ENCODE peak calls at places on chromosomes 4 and X, in four cellular contexts. D, T, G and J are unnamed samples. For H3K4me1, the result is how much of the 10 kb centered on the place peaks cover.

GRCh38 chr4:101973331-101973730 is 182.8 kb downstream of the BANK1 start:
- DNase-seq in D (no peak), G (no peak), T (no peak), J (no peak)

GRCh38 chr4:178306565-178306964 is 864.3 kb upstream of the AGA start:
- DNase-seq in G (no peak), D (no peak), T (no peak), J (no peak)

GRCh38 chr4:142463195-142463594 is 382.9 kb downstream of the INPP4B start:
- DNase-seq in D (no peak), T (no peak), G (no peak), J (no peak)

GRCh38 chr4:73776363-73776762 is 36.0 kb downstream of the CXCL8 start:
- DNase-seq in G (no peak), T (peak), D (no peak), J (no peak)

GRCh38 chr4:44086753-44087152 is 361.9 kb downstream of the KCTD8 start:
- DNase-seq in T (no peak), G (no peak), D (no peak), J (no peak)

GRCh38 chr4:27129871-27130277 is 269.2 kb downstream of the STIM2 start:
- DNase-seq in D (no peak), T (no peak), G (no peak), J (no peak)

GRCh38 chr4:147765121-147765521 is 33.2 kb downstream of the ARHGAP10 start:
- DNase-seq in T (no peak), G (no peak), D (no peak), J (no peak)

GRCh38 chr4:577499-578450 is 1.7 kb upstream of the TMEM271 start:
- DNase-seq in T (peak), G (no peak), D (no peak), J (no peak)

GRCh38 chrX:119067023-119067739 is 5.6 kb upstream of the CT47C1 start:
- DNase-seq in D (peak), T (peak), G (no peak), J (peak)

GRCh38 chr4:132299866-132300265 is 849.2 kb upstream of the PCDH10 start:
- DNase-seq in D (no peak), G (no peak), T (no peak), J (no peak)

GRCh38 chr4:53929955-53930798 is 134.2 kb downstream of the CHIC2 start:
- DNase-seq in D (peak), G (peak), T (peak), J (peak)

GRCh38 chr4:121034010-121034409 is 38.3 kb downstream of the NDNF start:
- DNase-seq in G (no peak), T (no peak), D (no peak), J (no peak)

GRCh38 chr4:54513231-54513630 is 144.5 kb upstream of the KIT start:
- DNase-seq in T (no peak), D (no peak), G (peak), J (no peak)

GRCh38 chr4:85391011-85391410 is 83.9 kb upstream of the ARHGAP24 start:
- DNase-seq in T (no peak), G (no peak), D (no peak), J (no peak)

GRCh38 chr4:149791836-149792235 is 23.8 kb downstream of the IQCM start:
- DNase-seq in G (no peak), D (no peak), T (no peak), J (no peak)

GRCh38 chrX:10197597-10198210 is 40.9 kb downstream of the CLCN4 start:
- DNase-seq in T (no peak), D (no peak), G (no peak), J (no peak)

GRCh38 chr4:56342746-56343145 is 44.5 kb downstream of the AASDH start:
- DNase-seq in D (no peak), G (no peak), T (no peak), J (no peak)

GRCh38 chr4:153488719-153489384 is 22.7 kb downstream of the TMEM131L start:
- DNase-seq in G (no peak), T (no peak), D (peak), J (peak)

GRCh38 chr4:168863719-168864632 is 146.1 kb downstream of the CBR4 start:
- DNase-seq in T (no peak), G (no peak), D (no peak), J (no peak)

GRCh38 chr4:25361253-25361652 is 15.8 kb upstream of the ANAPC4 start:
- DNase-seq in T (no peak), D (no peak), G (no peak), J (no peak)

GRCh38 chr4:40924096-40924792 is 174.5 kb downstream of the NSUN7 start:
- DNase-seq in T (peak), D (peak), G (peak), J (peak)

DNA sequence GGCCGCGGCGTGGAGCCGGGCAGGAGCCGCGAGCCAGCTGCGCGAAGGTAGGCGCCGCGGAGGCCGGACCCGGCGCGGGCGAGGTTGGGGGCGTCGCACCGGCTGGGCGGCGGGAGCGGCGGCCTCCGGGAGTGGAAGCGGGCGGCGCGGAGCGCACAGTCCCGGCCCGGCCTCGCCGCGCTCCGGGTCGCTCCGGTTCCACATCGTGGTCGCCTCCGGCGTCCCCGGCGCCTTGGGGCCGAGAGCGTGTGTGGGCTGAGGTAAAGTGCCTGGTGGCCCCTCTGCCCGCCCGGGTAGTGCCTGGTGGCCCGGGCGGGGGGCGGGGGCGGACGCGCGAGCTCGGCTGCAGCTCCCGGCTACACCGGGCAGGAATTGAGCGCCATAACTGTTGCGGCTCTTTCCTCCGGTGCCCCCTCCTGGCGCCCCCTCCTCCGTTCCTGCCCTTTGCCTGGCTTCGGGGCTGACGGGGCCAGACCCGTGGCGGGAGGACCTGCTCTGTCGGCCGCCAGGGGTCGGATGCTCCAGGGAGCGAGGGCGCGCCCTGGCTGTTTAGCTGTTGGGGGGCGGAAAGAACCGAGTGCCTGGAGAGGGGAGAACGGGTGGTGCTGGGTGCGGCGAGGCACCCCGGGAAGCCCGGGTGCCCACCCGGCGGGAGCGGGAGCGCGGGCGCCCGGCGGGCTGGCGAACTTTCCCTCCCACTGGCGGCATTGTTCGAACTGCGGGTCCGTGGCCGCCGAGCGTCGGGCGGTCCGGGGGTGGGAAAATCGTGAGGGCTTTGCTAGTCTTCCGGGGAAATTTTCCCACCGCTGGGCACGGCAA is 661 bp downstream of the JADE3 start:
- DNase-seq in G (no peak), T (peak), D (peak), J (no peak)
- TF ChIP-seq CTCF in G (peak), T (peak), D (peak), J (no peak)

DNA sequence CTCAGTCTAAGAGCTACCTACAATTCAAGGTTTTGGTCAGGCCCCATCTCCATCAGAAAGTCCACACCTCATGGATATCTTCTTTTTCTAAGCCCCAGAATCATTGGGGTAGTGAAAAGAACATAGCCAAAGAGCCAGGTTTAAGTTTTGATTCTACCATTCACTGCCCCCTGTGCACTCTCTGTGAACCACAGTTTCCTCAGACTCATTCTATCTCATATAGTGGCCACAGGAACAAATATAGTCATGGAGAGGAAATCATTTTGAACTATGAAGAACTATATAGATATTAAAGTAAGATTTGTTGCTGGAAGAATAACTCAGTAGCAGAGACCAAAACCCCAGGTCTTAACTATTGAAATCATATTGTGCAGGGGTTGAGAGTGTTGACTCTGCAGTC is 3.3 kb downstream of the SYTL5 start:
- DNase-seq in G (no peak), T (no peak), D (no peak), J (no peak)
- H3K27ac ChIP-seq in G (no peak), T (no peak), D (no peak), J (no peak)

GRCh38 chrX:2650865-2651264 is 40.2 kb upstream of the CD99 start:
- DNase-seq in D (no peak), T (no peak), G (no peak), J (no peak)

GRCh38 chrX:2652106-2652505 is 39.0 kb upstream of the CD99 start:
- DNase-seq in G (no peak), T (no peak), D (peak), J (no peak)

GRCh38 chrX:2656243-2656836 is 34.8 kb upstream of the CD99 start:
- DNase-seq in T (no peak), G (no peak), D (no peak), J (no peak)

GRCh38 chrX:2657532-2657931 is 33.6 kb upstream of the CD99 start:
- DNase-seq in T (no peak), G (no peak), D (no peak), J (no peak)

DNA sequence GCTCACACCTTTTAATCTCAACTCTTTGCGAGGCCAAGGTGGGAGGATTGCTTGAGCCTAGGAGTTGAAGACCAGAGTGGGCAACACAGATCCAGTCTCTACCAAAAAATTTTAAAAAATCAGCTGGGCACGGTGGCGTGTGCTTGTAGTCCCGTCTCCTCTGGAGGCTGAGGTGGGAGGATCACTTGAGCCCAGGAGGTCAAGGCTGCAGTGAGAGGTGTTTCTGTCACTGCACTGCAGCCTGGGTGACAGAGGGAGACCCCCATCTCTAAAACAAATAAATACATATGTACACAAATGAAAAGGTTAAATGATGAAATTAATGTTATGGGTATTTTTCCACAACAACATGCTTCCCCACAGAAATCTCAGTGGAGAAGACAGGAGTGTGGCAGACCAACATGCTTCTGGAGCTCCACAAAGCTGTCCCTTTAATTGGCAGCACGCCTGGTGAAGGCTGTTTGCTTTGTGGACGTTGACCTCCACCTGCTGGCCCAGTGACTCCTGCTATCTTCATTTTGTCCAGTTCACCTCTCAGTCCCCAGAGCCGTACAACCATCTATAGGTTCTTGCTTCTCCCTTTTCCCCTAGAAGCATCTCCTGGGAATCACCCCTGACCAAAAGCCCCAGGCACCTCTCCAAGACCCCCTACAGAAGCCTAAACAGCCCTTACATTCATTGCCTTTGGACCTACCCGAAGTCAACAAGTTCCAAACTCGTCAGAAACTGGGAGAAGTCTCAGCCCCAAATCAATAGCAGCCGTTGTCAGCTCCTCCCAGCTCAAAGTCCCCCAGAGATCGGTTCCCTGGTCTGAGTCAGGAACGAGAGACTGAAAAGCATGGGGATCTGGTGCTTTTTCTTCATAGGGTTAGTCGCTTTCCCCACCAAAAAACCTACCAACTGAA is 36.4 kb upstream of the CD99 start:
- DNase-seq in G (no peak), T (no peak), D (no peak), J (no peak)
- H3K4me1 ChIP-seq in G (under half), T (under half), D (under half), J (under half)

DNA sequence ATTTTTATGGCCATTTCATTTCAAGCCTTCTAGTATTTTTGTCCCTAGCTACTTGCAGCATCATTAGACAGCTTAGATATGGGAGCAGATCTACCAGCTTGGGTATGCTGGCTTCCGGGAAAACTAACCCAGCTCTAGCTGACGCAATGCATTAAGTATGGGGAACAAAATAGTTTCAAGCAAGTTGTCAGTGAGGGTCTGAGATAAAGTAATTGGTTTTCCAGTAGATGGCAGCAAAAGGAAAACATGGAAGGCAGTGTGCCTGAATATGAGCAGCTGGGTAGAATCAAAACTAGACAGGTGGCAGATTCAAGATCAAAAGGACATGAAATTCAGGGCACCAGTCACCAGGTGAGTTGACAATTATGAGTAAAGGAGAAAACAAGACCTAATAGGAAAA is 340.9 kb upstream of the CTSO start:
- DNase-seq in T (peak), G (no peak), D (no peak), J (no peak)
- TF ChIP-seq CTCF in T (no peak), G (no peak), D (peak), J (no peak)

DNA sequence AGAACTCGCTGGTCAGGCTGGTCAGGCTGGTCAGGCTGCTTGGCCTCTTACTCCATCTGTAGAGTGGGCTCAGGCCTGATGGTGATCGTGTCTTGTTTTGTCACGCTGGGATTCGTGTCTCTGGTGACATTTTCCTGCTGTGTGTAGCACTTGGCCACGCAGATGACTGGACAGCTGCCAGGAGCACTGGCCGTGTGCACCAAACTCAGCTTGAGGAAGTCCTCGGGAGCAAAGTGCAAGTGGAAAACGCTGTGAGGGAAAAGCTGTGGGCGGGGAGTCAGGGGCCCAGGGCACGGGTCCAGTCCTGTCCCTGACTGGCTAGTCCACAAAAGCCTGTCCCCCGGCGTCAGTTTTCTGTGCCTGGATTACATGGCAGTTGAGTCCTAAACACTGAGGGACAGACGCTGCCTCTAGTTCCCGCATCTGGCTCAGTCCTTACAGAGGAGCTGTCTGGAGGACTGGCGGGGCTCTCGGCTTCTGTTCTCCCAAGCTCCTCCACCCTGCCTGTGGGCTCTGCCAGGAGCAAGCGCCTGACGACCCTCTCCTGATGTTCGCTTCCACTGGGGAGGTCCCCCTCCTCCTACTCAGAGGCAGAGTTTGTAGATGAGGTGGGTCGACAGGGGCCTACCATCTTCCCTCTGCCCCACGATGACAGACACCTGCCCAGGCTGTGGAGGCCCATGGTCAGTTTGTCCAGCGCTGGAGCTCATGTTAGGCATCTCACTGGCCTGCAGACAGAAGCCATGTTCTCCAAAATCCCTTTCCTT is 35.9 kb upstream of the GRPEL1 start:
- DNase-seq in D (no peak), G (peak), T (no peak), J (no peak)
- H3K27ac ChIP-seq in D (no peak), G (peak), T (no peak), J (no peak)

GRCh38 chr4:110160616-110161015 is 37.8 kb downstream of the ELOVL6 start:
- DNase-seq in T (no peak), D (no peak), G (no peak), J (no peak)

GRCh38 chr4:110164251-110164650 is 34.2 kb downstream of the ELOVL6 start:
- DNase-seq in D (no peak), G (no peak), T (no peak), J (no peak)

GRCh38 chr4:110165382-110166285 is 32.8 kb downstream of the ELOVL6 start:
- DNase-seq in T (no peak), D (peak), G (no peak), J (peak)

GRCh38 chr4:110164856-110165255 is 33.6 kb downstream of the ELOVL6 start:
- DNase-seq in D (peak), G (no peak), T (no peak), J (peak)

GRCh38 chr4:110163327-110164070 is 34.9 kb downstream of the ELOVL6 start:
- DNase-seq in D (no peak), T (no peak), G (no peak), J (no peak)
- H3K4me1 ChIP-seq in D (under half), T (half or more), G (under half), J (under half)

GRCh38 chrX:133353233-133353632 is 62.1 kb downstream of the GPC4 start:
- DNase-seq in T (no peak), D (no peak), G (no peak), J (no peak)

GRCh38 chrX:133350751-133351150 is 64.5 kb downstream of the GPC4 start:
- DNase-seq in D (no peak), G (peak), T (no peak), J (no peak)
- TF ChIP-seq CTCF in D (no peak), G (no peak), T (no peak), J (no peak)